ENCODE peak calls at places on chromosomes 1 and 21, in seven cellular contexts. P is IMR-90, Y is H1, K is neuronal stem cell, G is mesendoderm, X is H9, N is trophoblast cell. T is an unnamed sample.
A peak's percentile ranks its signal among the peaks of the same experiment; 100 is the strongest.

GRCh38 chr1:226872455-226872854 is 2.0 kb downstream of the PSEN2 start:
- DNase-seq in P (peak; percentile 71), Y (no peak), K (no peak), G (no peak), X (peak; percentile 4), N (no peak), T (peak; percentile 50)

GRCh38 chr1:101308001-101308659 is 71.3 kb downstream of the S1PR1 start:
- DNase-seq in P (no peak), Y (no peak), K (no peak), G (no peak), X (no peak), N (peak; percentile 81), T (no peak)

GRCh38 chr21:17726047-17726446 is 93.1 kb downstream of the C21orf91 start:
- DNase-seq in P (peak; percentile 7), Y (no peak), K (no peak), G (peak; percentile 46), X (no peak), N (peak; percentile 7), T (peak; percentile 12)

GRCh38 chr1:162357681-162358266 is 18.9 kb downstream of the SPATA46 start:
- DNase-seq in P (peak; percentile 31), Y (no peak), K (peak; percentile 51), G (peak; percentile 80), X (peak; percentile 41), N (peak; percentile 26), T (peak; percentile 29)

GRCh38 chr1:20376880-20377494 is 86.3 kb downstream of the VWA5B1 start:
- DNase-seq in P (peak; percentile 35), Y (peak; percentile 41), K (peak; percentile 61), G (peak; percentile 63), X (peak; percentile 83), N (peak; percentile 21), T (peak; percentile 45)

GRCh38 chr1:232166942-232167341 is 463.0 kb downstream of the SIPA1L2 start:
- DNase-seq in P (no peak), Y (no peak), K (no peak), G (peak; percentile 45), X (peak; percentile 81), N (no peak), T (no peak)

GRCh38 chr1:214224605-214225354 is 56.2 kb upstream of the SMYD2 start:
- DNase-seq in P (peak; percentile 41), Y (peak; percentile 13), K (no peak), G (peak; percentile 79), X (peak; percentile 56), N (no peak), T (peak; percentile 22)

GRCh38 chr1:29634324-29635072 is 398.2 kb downstream of the PTPRU start:
- DNase-seq in P (no peak), Y (no peak), K (no peak), G (no peak), X (peak; percentile 8), N (no peak), T (no peak)

GRCh38 chr1:231931846-231932454 is 305.4 kb downstream of the DISC1 start:
- DNase-seq in P (no peak), Y (peak; percentile 15), K (no peak), G (peak; percentile 75), X (peak; percentile 41), N (no peak), T (no peak)

GRCh38 chr1:215660259-215660658 is 93.2 kb downstream of the KCTD3 start:
- DNase-seq in P (no peak), Y (no peak), K (no peak), G (no peak), X (no peak), N (no peak), T (no peak)

GRCh38 chr1:43968348-43968948 is 1.4 kb upstream of the DPH2 start:
- DNase-seq in P (no peak), Y (no peak), K (no peak), G (peak; percentile 62), X (peak; percentile 67), N (no peak), T (peak; percentile 51)

GRCh38 chr1:168202941-168203654 is 22.7 kb upstream of the SFT2D2 start:
- DNase-seq in P (peak; percentile 81), Y (no peak), K (no peak), G (peak; percentile 43), X (no peak), N (peak; percentile 66), T (peak; percentile 38)

GRCh38 chr21:39159342-39160063 is 23.7 kb downstream of the PSMG1 start:
- DNase-seq in P (peak; percentile 59), Y (no peak), K (no peak), G (no peak), X (no peak), N (no peak), T (peak; percentile 64)

GRCh38 chr1:79197421-79197820 is 190.9 kb upstream of the ADGRL4 start:
- DNase-seq in P (peak; percentile 38), Y (no peak), K (peak; percentile 12), G (peak; percentile 51), X (no peak), N (peak; percentile 1), T (peak; percentile 45)

GRCh38 chr1:35454616-35455015 is 102.6 kb downstream of the KIAA0319L start:
- DNase-seq in P (peak; percentile 94), Y (no peak), K (no peak), G (no peak), X (no peak), N (no peak), T (peak; percentile 85)

GRCh38 chr1:35931424-35932157 is 686 bp downstream of the AGO3 start:
- DNase-seq in P (peak; percentile 5), Y (no peak), K (no peak), G (peak; percentile 66), X (no peak), N (peak; percentile 7), T (peak; percentile 37)

GRCh38 chr21:42227909-42228708 is 9.2 kb downstream of the ABCG1 start:
- DNase-seq in P (peak; percentile 91), Y (no peak), K (no peak), G (peak; percentile 79), X (peak; percentile 77), N (peak; percentile 95), T (peak; percentile 92)

GRCh38 chr1:237873487-237873927 is 17.2 kb downstream of the ZP4 start:
- DNase-seq in P (peak; percentile 64), Y (peak; percentile 47), K (no peak), G (peak; percentile 98), X (peak; percentile 59), N (peak; percentile 74), T (peak; percentile 85)

GRCh38 chr1:60281360-60281932 is 207.9 kb upstream of the C1orf87 start:
- DNase-seq in P (peak; percentile 30), Y (peak; percentile 59), K (peak; percentile 61), G (peak; percentile 88), X (peak; percentile 82), N (peak; percentile 54), T (peak; percentile 51)

GRCh38 chr1:184289825-184290550 is 96.8 kb upstream of the C1orf21 start:
- DNase-seq in P (no peak), Y (no peak), K (peak; percentile 33), G (peak; percentile 66), X (no peak), N (no peak), T (no peak)

GRCh38 chr1:114080511-114081144 is 73.0 kb downstream of the SYT6 start:
- DNase-seq in P (no peak), Y (no peak), K (no peak), G (peak; percentile 81), X (no peak), N (no peak), T (no peak)

GRCh38 chr1:7770939-7771672 is at the start of gene VAMP3:
- DNase-seq in P (peak; percentile 67), Y (peak; percentile 56), K (peak; percentile 81), G (peak; percentile 89), X (peak; percentile 91), N (peak; percentile 69), T (peak; percentile 84)

GRCh38 chr1:7769673-7770412 is 1.3 kb upstream of the VAMP3 start:
- DNase-seq in P (no peak), Y (no peak), K (no peak), G (no peak), X (no peak), N (no peak), T (no peak)

GRCh38 chr1:7770620-7770938 is 517 bp upstream of the VAMP3 start:
- DNase-seq in P (no peak), Y (no peak), K (no peak), G (no peak), X (no peak), N (no peak), T (no peak)

GRCh38 chr1:7768583-7768982 is 2.5 kb upstream of the VAMP3 start:
- DNase-seq in P (no peak), Y (no peak), K (no peak), G (no peak), X (no peak), N (no peak), T (no peak)

GRCh38 chr1:7771673-7772299 is 690 bp downstream of the VAMP3 start:
- DNase-seq in P (no peak), Y (no peak), K (no peak), G (no peak), X (no peak), N (no peak), T (peak; percentile 51)
- H3K79me1 ChIP-seq in P (peaks cover 16% of the 10 kb centered on the region), Y (no peaks in the 10 kb centered on the region), K (peaks cover 9% of the 10 kb centered on the region), G (peaks cover 16% of the 10 kb centered on the region), X (peaks cover 5% of the 10 kb centered on the region), N (peaks cover 8% of the 10 kb centered on the region), T (peaks cover 1% of the 10 kb centered on the region)

DNA sequence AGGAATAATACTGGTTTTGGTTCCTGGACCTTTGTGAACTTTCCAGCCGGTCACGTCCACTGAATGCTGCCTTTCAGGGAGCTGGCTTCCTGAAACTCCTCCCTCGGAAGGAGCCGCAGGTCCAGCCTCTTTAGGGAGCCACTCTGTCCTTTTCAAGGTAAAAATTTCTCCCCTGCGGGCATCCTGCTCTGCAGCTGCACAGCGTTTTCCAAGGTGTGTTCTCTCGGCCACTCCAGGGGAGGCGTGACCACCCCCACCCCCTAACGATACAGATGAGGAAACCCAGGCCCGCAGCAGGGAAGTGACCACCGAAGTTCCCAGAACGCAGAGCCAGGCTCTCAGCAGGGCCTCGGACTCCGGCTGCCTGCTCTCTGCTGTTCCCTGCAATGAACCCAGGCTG is 21.5 kb downstream of the PADI2 start:
- DNase-seq in P (no peak), Y (no peak), K (no peak), G (no peak), X (no peak), N (peak; percentile 87), T (no peak)
- H3K79me1 ChIP-seq in P (no peaks in the 10 kb centered on the region), Y (no peaks in the 10 kb centered on the region), K (no peaks in the 10 kb centered on the region), G (no peaks in the 10 kb centered on the region), X (no peaks in the 10 kb centered on the region), N (no peaks in the 10 kb centered on the region), T (no peaks in the 10 kb centered on the region)

GRCh38 chr1:181479137-181479745 is 4.1 kb upstream of the CACNA1E start:
- DNase-seq in P (peak; percentile 71), Y (no peak), K (peak; percentile 61), G (peak; percentile 80), X (peak; percentile 54), N (peak; percentile 30), T (peak; percentile 44)
- H3K79me1 ChIP-seq in P (no peaks in the 10 kb centered on the region), Y (no peaks in the 10 kb centered on the region), K (no peaks in the 10 kb centered on the region), G (no peaks in the 10 kb centered on the region), X (no peaks in the 10 kb centered on the region), N (no peaks in the 10 kb centered on the region), T (no peaks in the 10 kb centered on the region)

DNA sequence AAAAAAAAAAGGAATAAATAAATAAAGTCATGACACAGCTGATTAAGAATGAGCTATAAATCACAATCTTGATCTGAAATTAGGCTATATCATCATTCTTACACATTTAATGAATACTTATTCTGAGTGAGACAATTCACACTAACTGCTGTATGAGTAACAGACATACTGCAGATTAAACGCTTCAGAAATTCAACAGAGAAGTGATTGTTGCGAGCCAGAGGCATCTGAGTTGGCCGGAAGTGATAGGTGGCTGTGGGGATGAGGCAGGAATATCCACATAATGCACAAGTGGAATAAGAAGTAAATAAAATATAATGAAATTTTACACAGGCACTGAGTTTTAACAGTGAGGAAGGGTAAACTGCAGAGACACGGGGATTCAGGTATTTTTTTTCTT is 142.4 kb downstream of the APP start:
- DNase-seq in P (no peak), Y (no peak), K (no peak), G (no peak), X (no peak), N (no peak), T (no peak)
- H3K79me1 ChIP-seq in P (peaks cover 38% of the 10 kb centered on the region), Y (peaks cover 11% of the 10 kb centered on the region), K (peaks cover 2% of the 10 kb centered on the region), G (peaks cover 23% of the 10 kb centered on the region), X (peaks cover 4% of the 10 kb centered on the region), N (no peaks in the 10 kb centered on the region), T (peaks cover 33% of the 10 kb centered on the region)

GRCh38 chr1:108556501-108556900 is 3.4 kb upstream of the EEIG2 start:
- DNase-seq in P (no peak), Y (no peak), K (no peak), G (no peak), X (no peak), N (no peak), T (no peak)
- H3K79me1 ChIP-seq in P (peaks cover under 1% of the 10 kb centered on the region), Y (no peaks in the 10 kb centered on the region), K (no peaks in the 10 kb centered on the region), G (no peaks in the 10 kb centered on the region), X (no peaks in the 10 kb centered on the region), N (no peaks in the 10 kb centered on the region), T (peaks cover 2% of the 10 kb centered on the region)